ENCODE peak calls at places on chromosome 14, in seven cellular contexts. L is HFFc6, W is cardiac fibroblast, H is OCI-LY7, Q is astrocyte of the cerebellum, K is left ventricle myocardium inferior, U is cardiac muscle cell. A is an unnamed sample.

GRCh38 chr14:92567173-92567725 is 53.7 kb downstream of the RIN3 start:
- DNase-seq in L (no peak), W (no peak), H (no peak), Q (no peak), K (no peak), U (no peak), A (no peak)

GRCh38 chr14:90726656-90727055 is 89.6 kb downstream of the TTC7B start:
- DNase-seq in L (peak), W (peak), H (no peak), Q (peak), K (no peak), U (peak), A (no peak)

GRCh38 chr14:68598621-68599447 is 194.0 kb downstream of the ZFP36L1 start:
- DNase-seq in L (peak), W (peak), H (no peak), Q (peak), K (peak), U (no peak), A (no peak)

GRCh38 chr14:42047421-42048045 is 440.9 kb downstream of the LRFN5 start:
- DNase-seq in L (no peak), W (peak), H (no peak), Q (no peak), K (no peak), U (no peak), A (no peak)

GRCh38 chr14:74109369-74109768 is 24.6 kb downstream of the LIN52 start:
- DNase-seq in L (no peak), W (peak), H (no peak), Q (no peak), K (no peak), U (no peak), A (no peak)

GRCh38 chr14:24070285-24071143 is 848 bp upstream of the CPNE6 start:
- DNase-seq in L (no peak), W (no peak), H (no peak), Q (no peak), K (no peak), U (no peak), A (no peak)

GRCh38 chr14:91038439-91038838 is 22.0 kb downstream of the RPS6KA5 start:
- DNase-seq in L (no peak), W (peak), H (no peak), Q (no peak), K (no peak), U (no peak), A (no peak)

GRCh38 chr14:50311337-50311973 is 574 bp downstream of the L2HGDH start:
- DNase-seq in L (no peak), W (no peak), H (no peak), Q (no peak), K (no peak), U (no peak), A (no peak)

GRCh38 chr14:102988054-102988453 is 65.6 kb downstream of the AMN start:
- DNase-seq in L (no peak), W (peak), H (no peak), Q (no peak), K (no peak), U (no peak), A (no peak)

GRCh38 chr14:56891226-56891625 is 80.9 kb upstream of the OTX2 start:
- DNase-seq in L (no peak), W (no peak), H (no peak), Q (no peak), K (no peak), U (no peak), A (no peak)

GRCh38 chr14:55117816-55118441 is 11.1 kb upstream of the LGALS3 start:
- DNase-seq in L (no peak), W (peak), H (no peak), Q (peak), K (no peak), U (no peak), A (no peak)

GRCh38 chr14:60736494-60736893 is 1.9 kb downstream of the MNAT1 start:
- DNase-seq in L (peak), W (peak), H (no peak), Q (peak), K (no peak), U (peak), A (no peak)

GRCh38 chr14:29548948-29549370 is 378.7 kb downstream of the PRKD1 start:
- DNase-seq in L (peak), W (peak), H (peak), Q (peak), K (no peak), U (peak), A (no peak)

GRCh38 chr14:97217094-97217885 is 420.1 kb downstream of the VRK1 start:
- DNase-seq in L (no peak), W (no peak), H (no peak), Q (no peak), K (no peak), U (no peak), A (no peak)

GRCh38 chr14:101054671-101055070 is 151.1 kb upstream of the RTL1 start:
- DNase-seq in L (no peak), W (no peak), H (no peak), Q (no peak), K (no peak), U (no peak), A (no peak)

DNA sequence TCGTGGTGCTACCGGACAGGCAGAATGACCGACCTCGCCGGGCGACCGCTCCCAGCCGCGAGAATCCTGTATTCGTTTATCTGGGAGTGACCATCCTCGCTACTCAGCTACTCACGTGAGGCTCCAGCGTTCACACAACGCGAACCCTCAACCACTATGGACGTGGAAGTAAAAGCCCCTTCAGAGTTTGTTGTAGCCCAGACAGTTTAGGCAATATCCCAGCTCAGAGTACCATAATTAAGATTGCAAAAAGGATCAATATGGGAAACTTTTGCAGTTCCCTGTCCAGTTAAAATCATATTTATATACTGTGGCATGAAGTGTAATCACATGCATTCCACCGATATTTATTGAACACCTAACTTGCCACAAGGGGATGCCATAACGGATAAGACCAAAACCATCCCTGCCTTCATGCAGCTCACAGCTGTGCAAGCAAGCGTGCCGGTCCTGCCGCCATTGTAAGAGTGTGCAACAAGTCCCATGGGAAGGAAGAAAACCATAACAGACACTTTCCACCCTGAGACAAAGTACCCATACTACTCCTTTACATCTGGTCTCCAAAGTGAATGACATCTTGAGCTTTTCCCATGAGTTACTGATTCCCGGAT is 938 bp upstream of the MAX start:
- DNase-seq in L (peak), W (peak), H (peak), Q (no peak), K (no peak), U (no peak), A (no peak)
- TF ChIP-seq CTCF in L (peak), W (no peak), H (peak), Q (peak), K (no peak), U (no peak), A (no peak)

DNA sequence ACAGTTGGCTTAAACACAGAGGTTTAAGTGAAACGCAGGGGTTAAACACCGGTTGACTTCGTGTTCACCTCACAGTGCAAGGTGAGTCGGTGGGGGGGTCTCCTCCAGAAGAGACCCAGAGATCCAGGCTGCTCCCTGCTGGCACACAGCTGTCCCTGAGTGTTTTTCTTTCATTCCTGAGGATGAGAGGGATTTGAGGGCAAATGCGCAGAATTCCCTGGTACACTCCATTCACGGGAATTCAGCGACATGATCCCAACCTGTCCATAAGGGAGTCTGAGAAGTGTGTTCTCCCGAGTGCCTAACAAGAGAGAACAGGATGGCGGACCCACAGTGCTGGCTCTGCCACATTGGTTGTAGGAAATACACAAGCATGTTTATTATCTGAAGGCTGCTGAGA is 107.2 kb upstream of the ESRRB start:
- DNase-seq in L (no peak), W (no peak), H (no peak), Q (no peak), K (no peak), U (no peak), A (no peak)
- TF ChIP-seq CTCF in L (no peak), W (no peak), H (no peak), Q (no peak), K (no peak), U (no peak), A (no peak)

GRCh38 chr14:106372870-106373657 is 846.7 kb downstream of the TMEM121 start:
- DNase-seq in L (no peak), W (peak), H (peak), Q (no peak), K (peak), U (no peak), A (peak)
- TF ChIP-seq CTCF in L (peak), W (peak), H (peak), Q (no peak), K (peak), U (no peak), A (no peak)

GRCh38 chr14:89336338-89336737 is 80.7 kb downstream of the FOXN3 start:
- DNase-seq in L (no peak), W (no peak), H (peak), Q (no peak), K (no peak), U (no peak), A (no peak)
- TF ChIP-seq CTCF in L (no peak), W (no peak), H (peak), Q (no peak), K (peak), U (no peak), A (no peak)

A was measured in activated B cell treated with CpG ODN at 0.5 μM for 24 hours.